ENCODE peak calls at places on chromosomes 1 and 21, in five cellular contexts. N is left colon, G is activated T-helper 1 cell treated with Interleukin-2 at 50 U/mL for 16 hours, I is GM23248, X is lower leg skin. C is an unnamed sample.

GRCh38 chr1:21305900-21306189 is 15.6 kb upstream of the ECE1 start:
- DNase-seq in I (no peak), X (no peak), N (no peak), G (no peak), C (no peak)

GRCh38 chr1:11045428-11046269 is 1.4 kb downstream of the MASP2 start:
- DNase-seq in N (no peak), X (no peak), G (no peak), I (no peak), C (no peak)

GRCh38 chr1:93663191-93663614 is 18.4 kb downstream of the BCAR3 start:
- DNase-seq in G (no peak), N (no peak), I (no peak), X (no peak), C (no peak)

GRCh38 chr1:10973552-10973951 is 38.9 kb upstream of the TARDBP start:
- DNase-seq in G (no peak), I (peak; percentile 74), X (no peak), N (no peak), C (peak; percentile 51)

GRCh38 chr1:234712891-234713305 is 102.9 kb upstream of the IRF2BP2 start:
- DNase-seq in X (no peak), G (no peak), I (no peak), N (peak; percentile 23), C (no peak)

GRCh38 chr1:155017946-155018316 is 15.3 kb downstream of the ZBTB7B start:
- DNase-seq in X (no peak), I (no peak), N (peak; percentile 49), G (no peak), C (no peak)

GRCh38 chr1:114270255-114271117 is 116.8 kb upstream of the SYT6 start:
- DNase-seq in I (no peak), G (no peak), N (no peak), X (no peak), C (no peak)

GRCh38 chr1:87852410-87853202 is 523.9 kb downstream of the LMO4 start:
- DNase-seq in X (no peak), N (peak; percentile 39), G (no peak), I (no peak), C (no peak)

GRCh38 chr21:44785620-44786344 is 15.8 kb downstream of the UBE2G2 start:
- DNase-seq in G (no peak), I (no peak), N (no peak), X (no peak), C (peak; percentile 24)

GRCh38 chr1:173206816-173207595 is at the start of gene TNFSF4:
- DNase-seq in I (peak; percentile 62), G (no peak), N (no peak), X (no peak), C (peak; percentile 54)

GRCh38 chr1:29655945-29656866 is 419.9 kb downstream of the PTPRU start:
- DNase-seq in I (peak; percentile 25), G (no peak), X (no peak), N (no peak), C (no peak)

GRCh38 chr1:207002731-207003146 is 29.8 kb downstream of the C1orf116 start:
- DNase-seq in X (no peak), I (no peak), G (no peak), N (no peak), C (peak; percentile 70)

GRCh38 chr1:91755176-91755575 is 130.8 kb downstream of the TGFBR3 start:
- DNase-seq in G (no peak), I (peak; percentile 80), N (no peak), X (peak; percentile 71), C (no peak)

GRCh38 chr1:153776352-153776751 is 1.1 kb downstream of the SLC27A3 start:
- DNase-seq in N (no peak), I (no peak), G (no peak), X (no peak), C (no peak)

GRCh38 chr1:151325646-151326429 is 1.4 kb downstream of the PI4KB start:
- DNase-seq in X (no peak), G (no peak), N (no peak), I (peak; percentile 53), C (peak; percentile 73)

GRCh38 chr1:110011527-110012041 is 22.8 kb upstream of the STRIP1 start:
- DNase-seq in I (peak; percentile 71), N (peak; percentile 41), G (no peak), X (no peak), C (peak; percentile 41)

GRCh38 chr1:179366093-179366800 is 476 bp downstream of the AXDND1 start:
- DNase-seq in X (no peak), G (no peak), I (peak; percentile 72), N (no peak), C (peak; percentile 11)

GRCh38 chr1:153677718-153678518 is 570 bp upstream of the NPR1 start:
- DNase-seq in G (no peak), X (no peak), N (no peak), I (peak; percentile 69), C (peak; percentile 53)

GRCh38 chr1:247518613-247518891 is 17.7 kb downstream of the OR2C3 start:
- DNase-seq in X (no peak), N (no peak), G (no peak), I (no peak), C (no peak)

GRCh38 chr21:34807146-34807880 is 138.5 kb downstream of the CLIC6 start:
- DNase-seq in I (peak; percentile 97), G (peak; percentile 32), N (no peak), X (no peak), C (peak; percentile 100)

GRCh38 chr1:224203243-224204016 is 20.4 kb downstream of the DEGS1 start:
- DNase-seq in G (no peak), I (peak; percentile 57), N (peak; percentile 31), X (no peak), C (peak; percentile 79)

GRCh38 chr1:231139125-231139649 is 22.7 kb upstream of the TRIM67 start:
- DNase-seq in G (no peak), I (peak; percentile 63), N (no peak), X (no peak), C (peak; percentile 80)

GRCh38 chr1:39230261-39231190 is 26.0 kb downstream of the MACF1 start:
- DNase-seq in X (peak; percentile 51), N (no peak), I (peak; percentile 26), G (no peak), C (no peak)

GRCh38 chr1:110440877-110441276 is 10.1 kb upstream of the PROK1 start:
- DNase-seq in I (peak; percentile 72), G (no peak), N (no peak), X (no peak), C (no peak)

GRCh38 chr1:92749024-92749634 is 35.8 kb downstream of the EVI5 start:
- DNase-seq in G (no peak), X (peak; percentile 20), N (peak; percentile 40), I (peak; percentile 84), C (peak; percentile 55)

GRCh38 chr1:156167536-156167935 is 14.2 kb downstream of the SEMA4A start:
- DNase-seq in G (no peak), N (no peak), I (peak; percentile 50), X (no peak), C (no peak)

GRCh38 chr1:235675152-235675890 is 25.7 kb upstream of the GNG4 start:
- DNase-seq in N (no peak), X (no peak), G (no peak), I (no peak), C (no peak)

GRCh38 chr1:203051841-203052324 is 25.6 kb downstream of the PPFIA4 start:
- DNase-seq in I (no peak), G (no peak), N (no peak), X (no peak), C (no peak)

GRCh38 chr21:21084179-21084578 is 86.0 kb downstream of the NCAM2 start:
- DNase-seq in X (no peak), N (no peak), G (no peak), I (no peak), C (no peak)

C was measured in A172.